ENCODE peak calls at places on chromosomes 4 and X, in four cellular contexts. I is fibroblast of lung, D is neural crest cell, B is GM10248. Q is an unnamed sample.

GRCh38 chr4:47468686-47469365 is 5.3 kb upstream of the COMMD8 start:
- DNase-seq in I (peak; percentile 30), D (no peak), B (no peak), Q (no peak)

GRCh38 chr4:72977936-72978485 is 91.5 kb downstream of the COX18 start:
- DNase-seq in I (no peak), D (no peak), B (no peak), Q (no peak)

GRCh38 chr4:172962564-172963353 is 205.9 kb upstream of the GALNT7 start:
- DNase-seq in I (peak; percentile 98), D (no peak), B (no peak), Q (peak; percentile 100)

GRCh38 chr4:128428397-128428796 is 140.8 kb upstream of the PGRMC2 start:
- DNase-seq in I (no peak), D (no peak), B (no peak), Q (no peak)

GRCh38 chrX:111568356-111568755 is 56.9 kb downstream of the SERTM2 start:
- DNase-seq in I (no peak), D (no peak), B (no peak), Q (no peak)

GRCh38 chr4:172648471-172648870 is 520.1 kb upstream of the GALNT7 start:
- DNase-seq in I (no peak), D (no peak), B (no peak), Q (no peak)

GRCh38 chr4:145473203-145473602 is 8.4 kb upstream of the SMAD1 start:
- DNase-seq in I (no peak), D (no peak), B (no peak), Q (no peak)

GRCh38 chr4:117514779-117515178 is 429.4 kb upstream of the TRAM1L1 start:
- DNase-seq in I (no peak), D (no peak), B (no peak), Q (no peak)

GRCh38 chrX:107107459-107107858 is 11.2 kb downstream of the RBM41 start:
- DNase-seq in I (no peak), D (no peak), B (no peak), Q (no peak)

GRCh38 chrX:12929701-12930100 is 23.3 kb downstream of the TLR8 start:
- DNase-seq in I (peak; percentile 19), D (no peak), B (no peak), Q (no peak)

GRCh38 chr4:162791321-162791720 is 375.4 kb downstream of the NAF1 start:
- DNase-seq in I (no peak), D (no peak), B (no peak), Q (no peak)

GRCh38 chrX:121160987-121161386 is 113.6 kb downstream of the GLUD2 start:
- DNase-seq in I (no peak), D (no peak), B (peak; percentile 17), Q (no peak)

GRCh38 chr4:41432889-41433288 is 105.1 kb upstream of the LIMCH1 start:
- DNase-seq in I (peak; percentile 62), D (no peak), B (no peak), Q (no peak)

GRCh38 chr4:108080752-108081151 is 88.0 kb downstream of the LEF1 start:
- DNase-seq in I (no peak), D (no peak), B (no peak), Q (no peak)

GRCh38 chrX:80812176-80812575 is 2.5 kb upstream of the BRWD3 start:
- DNase-seq in I (peak; percentile 26), D (no peak), B (no peak), Q (no peak)

GRCh38 chrX:135741192-135741715 is 26.7 kb downstream of the CT45A3 start:
- DNase-seq in I (no peak), D (no peak), B (no peak), Q (no peak)

GRCh38 chr4:17336524-17336941 is 175.4 kb downstream of the QDPR start:
- DNase-seq in I (no peak), D (no peak), B (peak; percentile 67), Q (no peak)

GRCh38 chr4:184282895-184283654 is 65.4 kb upstream of the ENPP6 start:
- DNase-seq in I (peak; percentile 12), D (no peak), B (peak; percentile 79), Q (no peak)

GRCh38 chrX:139158256-139158655 is 372.3 kb upstream of the F9 start:
- DNase-seq in I (no peak), D (no peak), B (no peak), Q (no peak)

GRCh38 chr4:2333916-2334644 is 72.2 kb upstream of the MXD4 start:
- DNase-seq in I (no peak), D (no peak), B (no peak), Q (no peak)

GRCh38 chrX:413322-414201 is 26.9 kb upstream of the PPP2R3B start:
- DNase-seq in I (no peak), D (peak; percentile 20), B (no peak), Q (no peak)

GRCh38 chrX:36336746-36337145 is 417.2 kb downstream of the CFAP47 start:
- DNase-seq in I (no peak), D (no peak), B (no peak), Q (no peak)

GRCh38 chrX:111098874-111099273 is 2.9 kb downstream of the PAK3 start:
- DNase-seq in I (peak; percentile 3), D (peak; percentile 63), B (peak; percentile 66), Q (no peak)

GRCh38 chrX:149504226-149504914 is 736 bp downstream of the IDS start:
- DNase-seq in I (no peak), D (no peak), B (peak; percentile 62), Q (no peak)

GRCh38 chr4:6087669-6088068 is 69.4 kb upstream of the C4orf50 start:
- DNase-seq in I (no peak), D (peak; percentile 50), B (no peak), Q (peak; percentile 41)
- TF ChIP-seq CTCF in I (no peak), D (peak; percentile 67), B (peak; percentile 13), Q (peak; percentile 82)

DNA sequence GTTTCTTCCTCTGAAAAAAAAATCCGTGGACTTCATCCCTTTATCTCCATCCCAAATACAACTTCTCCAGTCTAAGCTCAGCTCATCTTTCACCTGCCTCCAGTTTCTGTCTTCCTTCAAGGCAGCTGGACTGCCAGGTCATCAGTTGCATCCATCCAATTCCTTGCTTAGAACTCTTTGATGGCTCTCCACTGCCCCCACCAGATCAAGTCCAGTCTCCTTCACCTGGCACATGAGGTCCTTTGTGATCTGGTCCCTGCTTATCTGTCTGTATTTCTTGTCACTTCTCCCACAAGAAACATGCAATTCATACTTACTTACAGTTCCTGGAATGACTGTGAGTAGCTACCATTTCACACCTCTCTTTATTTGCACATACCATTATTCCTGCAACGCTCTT is 33.8 kb downstream of the OTUD6A start:
- DNase-seq in I (peak; percentile 14), D (no peak), B (no peak), Q (no peak)
- TF ChIP-seq CTCF in I (peak; percentile 31), D (no peak), B (no peak), Q (peak; percentile 45)

GRCh38 chr4:7323872-7324650 is 110.7 kb downstream of the PSAPL1 start:
- DNase-seq in I (no peak), D (no peak), B (no peak), Q (no peak)
- TF ChIP-seq CTCF in I (no peak), D (no peak), B (no peak), Q (peak; percentile 32)

GRCh38 chrX:19532709-19533108 is 17.4 kb upstream of the MAP3K15 start:
- DNase-seq in I (no peak), D (no peak), B (no peak), Q (no peak)

GRCh38 chrX:19539665-19540064 is 24.4 kb upstream of the MAP3K15 start:
- DNase-seq in I (no peak), D (no peak), B (no peak), Q (no peak)

GRCh38 chrX:19540076-19540475 is 24.8 kb upstream of the MAP3K15 start:
- DNase-seq in I (no peak), D (no peak), B (no peak), Q (no peak)

GRCh38 chrX:19541196-19541595 is 25.9 kb upstream of the MAP3K15 start:
- DNase-seq in I (no peak), D (no peak), B (no peak), Q (no peak)

GRCh38 chrX:19535481-19535880 is 20.2 kb upstream of the MAP3K15 start:
- DNase-seq in I (peak; percentile 65), D (no peak), B (no peak), Q (no peak)
- TF ChIP-seq CTCF in I (peak; percentile 37), D (peak; percentile 53), B (no peak), Q (peak; percentile 44)

GRCh38 chrX:102840871-102841705 is 96.0 kb upstream of the RAB40AL start:
- DNase-seq in I (peak; percentile 22), D (no peak), B (no peak), Q (no peak)
- TF ChIP-seq CTCF in I (peak; percentile 26), D (peak; percentile 20), B (no peak), Q (peak; percentile 30)

GRCh38 chr4:84849051-84849640 is 117.3 kb downstream of the WDFY3 start:
- DNase-seq in I (no peak), D (no peak), B (no peak), Q (no peak)
- TF ChIP-seq CTCF in I (no peak), D (no peak), B (no peak), Q (no peak)

DNA sequence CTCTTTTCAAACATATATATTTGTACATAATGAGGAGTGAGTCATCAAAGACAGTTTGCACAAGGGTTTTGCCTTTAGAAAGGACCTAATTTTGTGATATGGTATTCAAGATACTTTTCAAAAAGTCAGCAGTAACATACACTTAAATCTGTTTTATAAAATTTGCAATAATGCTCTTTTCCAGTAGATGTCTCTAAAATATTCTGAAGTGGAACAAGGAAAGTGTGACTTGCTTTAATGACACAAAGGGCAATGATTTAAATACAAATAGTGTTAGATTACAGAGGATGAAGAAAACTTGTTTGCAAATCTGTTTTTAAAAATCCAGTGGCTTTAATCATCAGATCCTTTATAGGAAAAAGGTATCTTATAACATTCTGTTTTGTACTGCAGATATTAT is 20.0 kb downstream of the MMRN1 start:
- DNase-seq in I (no peak), D (no peak), B (no peak), Q (no peak)
- TF ChIP-seq CTCF in I (no peak), D (no peak), B (no peak), Q (peak; percentile 49)

DNA sequence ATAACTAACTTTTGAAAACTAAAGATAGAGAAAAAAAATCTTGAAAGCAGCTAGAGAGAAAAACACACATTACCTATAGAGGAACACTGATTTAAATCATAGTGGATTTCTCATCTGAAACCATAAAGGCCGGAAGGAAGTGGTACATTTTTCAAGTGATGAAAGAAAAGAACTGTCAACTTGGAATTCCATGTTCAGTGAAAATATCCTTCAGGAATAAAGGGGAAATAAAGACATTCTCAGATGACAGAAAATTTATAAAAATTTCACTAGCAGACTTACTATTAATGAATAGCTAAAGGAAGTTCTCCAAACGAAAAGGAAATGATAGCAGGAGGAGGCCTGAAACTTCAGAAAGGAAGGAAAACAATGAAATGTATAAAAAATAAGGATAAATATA is 7.6 kb upstream of the JADE3 start:
- DNase-seq in I (no peak), D (no peak), B (no peak), Q (no peak)
- TF ChIP-seq CTCF in I (no peak), D (no peak), B (no peak), Q (no peak)

GRCh38 chrX:34132028-34132427 is at the start of gene FAM47A:
- DNase-seq in I (no peak), D (no peak), B (no peak), Q (no peak)
- TF ChIP-seq CTCF in I (no peak), D (no peak), B (no peak), Q (no peak)

GRCh38 chrX:132612990-132613564 is 124.2 kb upstream of the MBNL3 start:
- DNase-seq in I (peak; percentile 47), D (peak; percentile 50), B (peak; percentile 25), Q (no peak)
- TF ChIP-seq CTCF in I (peak; percentile 59), D (peak; percentile 84), B (peak; percentile 66), Q (peak; percentile 70)

Q was measured in LNCaP clone FGC.